ENCODE peak calls at places on chromosomes 2 and 18, in eight cellular contexts. J is K562, F is Panc1, Q is IMR-90, M is kidney, B is uterus, N is heart right ventricle, X is fibroblast of lung. P is an unnamed sample.

GRCh38 chr18:74351354-74351753 is 35.7 kb downstream of the C18orf63 start:
- DNase-seq in J (no peak), F (peak; percentile 20), Q (peak; percentile 82), M (no peak), B (no peak), N (no peak), X (peak; percentile 35), P (no peak)

GRCh38 chr2:16260041-16260440 is 319.7 kb downstream of the MYCN start:
- DNase-seq in J (no peak), F (no peak), Q (no peak), M (no peak), B (no peak), N (no peak), X (no peak), P (no peak)

GRCh38 chr2:240356700-240357640 is 78.5 kb upstream of the GPC1 start:
- DNase-seq in J (no peak), F (no peak), Q (no peak), M (no peak), B (no peak), N (no peak), X (no peak), P (no peak)

GRCh38 chr2:199983534-199983933 is 28.2 kb downstream of the MAIP1 start:
- DNase-seq in J (no peak), F (no peak), Q (no peak), M (no peak), B (no peak), N (no peak), X (no peak), P (no peak)

GRCh38 chr18:6365385-6365784 is 49.3 kb downstream of the L3MBTL4 start:
- DNase-seq in J (no peak), F (no peak), Q (no peak), M (no peak), B (no peak), N (no peak), X (no peak), P (no peak)

GRCh38 chr2:60552096-60552850 is 1.2 kb downstream of the BCL11A start:
- DNase-seq in J (no peak), F (no peak), Q (no peak), M (no peak), B (no peak), N (no peak), X (no peak), P (no peak)

GRCh38 chr2:33644215-33644614 is 45.1 kb upstream of the FAM98A start:
- DNase-seq in J (no peak), F (no peak), Q (no peak), M (no peak), B (no peak), N (no peak), X (no peak), P (no peak)

GRCh38 chr2:160389875-160390274 is 103.7 kb downstream of the RBMS1 start:
- DNase-seq in J (no peak), F (no peak), Q (peak; percentile 64), M (no peak), B (no peak), N (no peak), X (peak; percentile 85), P (no peak)

GRCh38 chr18:22428672-22429071 is 11.0 kb upstream of the CTAGE1 start:
- DNase-seq in J (no peak), F (no peak), Q (peak; percentile 82), M (no peak), B (no peak), N (no peak), X (no peak), P (no peak)

GRCh38 chr2:203533696-203534471 is 1.2 kb downstream of the RAPH1 start:
- DNase-seq in J (peak; percentile 6), F (peak; percentile 30), Q (peak; percentile 78), M (no peak), B (no peak), N (no peak), X (peak; percentile 81), P (no peak)

DNA sequence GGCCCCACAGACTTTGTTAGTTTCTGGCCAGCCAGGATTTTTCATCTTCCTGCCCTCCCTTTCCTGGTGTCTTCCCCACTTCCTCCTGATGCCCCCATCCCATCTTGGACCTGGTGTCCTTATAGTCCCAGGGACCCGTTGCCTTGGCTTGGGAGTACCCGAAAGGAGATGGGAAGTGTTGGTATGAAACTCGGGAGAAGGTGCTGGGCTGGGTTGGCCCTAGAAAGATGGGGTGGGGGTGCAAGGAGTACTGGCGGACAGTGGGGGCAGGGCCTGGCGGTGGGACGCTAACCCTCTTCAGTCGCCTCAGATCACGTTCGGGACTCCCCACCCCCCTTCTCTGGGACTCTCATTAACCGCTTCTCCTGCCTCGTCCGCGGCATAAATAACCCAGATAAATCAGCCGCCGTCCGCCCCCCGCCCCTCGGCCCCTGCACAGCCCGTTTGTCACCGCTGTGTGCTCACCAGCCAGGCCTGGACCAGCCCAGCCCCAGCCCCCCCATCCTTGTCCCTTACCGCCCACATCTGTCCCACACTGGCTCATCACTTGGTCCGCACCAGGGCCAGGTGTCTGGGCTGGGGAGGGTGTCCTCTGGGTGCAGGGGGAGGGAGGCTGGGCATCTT is 3.7 kb upstream of the ASIC4 start:
- DNase-seq in J (no peak), F (no peak), Q (no peak), M (peak; percentile 71), B (peak; percentile 20), N (no peak), X (no peak), P (no peak)
- H3K4me1 ChIP-seq in J (peaks cover 71% of the 10 kb centered on the region), F (peaks cover 22% of the 10 kb centered on the region), Q (peaks cover 8% of the 10 kb centered on the region), M (peaks cover 7% of the 10 kb centered on the region), B (no peaks in the 10 kb centered on the region), N (peaks cover 5% of the 10 kb centered on the region), X (no peaks in the 10 kb centered on the region), P (peaks cover 12% of the 10 kb centered on the region)

DNA sequence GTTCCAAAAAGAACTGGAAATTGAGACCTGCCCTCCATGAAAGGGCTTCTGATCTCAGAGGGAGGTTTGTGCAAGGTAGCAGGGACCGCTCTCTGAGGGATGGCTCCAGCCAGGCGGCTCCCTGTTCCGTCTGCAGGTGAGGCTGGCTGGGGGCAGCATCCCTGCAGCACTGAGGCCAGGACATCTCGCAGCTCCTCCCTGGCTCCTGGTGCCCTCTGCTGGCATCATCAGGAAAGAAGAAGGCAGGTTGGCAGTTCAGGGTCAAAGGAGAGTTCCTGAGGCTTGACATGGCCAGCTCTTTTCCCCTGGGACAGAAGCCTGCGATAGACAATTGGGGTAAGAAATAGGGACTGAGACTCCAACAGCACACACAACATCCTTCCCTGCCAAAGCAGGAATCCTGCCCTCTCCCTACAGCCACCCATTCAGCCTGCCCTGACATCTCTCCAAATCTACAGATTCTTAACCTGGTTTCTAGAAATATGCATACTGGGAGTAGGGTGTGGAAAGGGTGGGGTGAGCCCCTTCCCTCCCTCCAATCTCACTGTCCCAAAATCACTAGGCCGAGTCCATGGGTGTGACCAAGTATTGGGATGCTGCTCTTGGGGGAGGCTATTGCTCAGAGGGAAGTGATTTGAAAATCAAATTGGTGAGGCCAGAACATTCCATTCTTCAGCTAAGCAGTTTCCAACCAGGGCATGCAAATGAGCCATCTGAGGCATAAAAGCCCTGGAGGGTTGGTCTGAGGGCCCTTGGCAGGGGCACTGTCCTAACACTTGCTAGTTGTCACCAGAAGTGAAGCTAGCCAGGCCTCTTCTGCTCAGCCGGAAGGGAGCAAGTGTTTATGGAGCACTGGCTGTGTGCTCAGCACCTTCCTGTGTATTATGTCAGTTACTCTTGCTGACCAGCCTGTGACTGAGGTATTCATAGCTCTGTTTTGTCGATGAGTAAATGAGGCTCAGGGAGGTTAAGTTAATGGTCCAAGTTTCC is 185.4 kb downstream of the TFCP2L1 start:
- DNase-seq in J (no peak), F (no peak), Q (no peak), M (no peak), B (no peak), N (no peak), X (no peak), P (peak; percentile 42)
- TF ChIP-seq CTCF in J (no peak), F (peak; percentile 83), Q (peak; percentile 30), M (no peak), B (no peak), N (peak; percentile 31), X (peak; percentile 36), P (peak; percentile 49)

GRCh38 chr2:177251165-177251542 is 13.4 kb downstream of the NFE2L2 start:
- DNase-seq in J (no peak), F (no peak), Q (no peak), M (no peak), B (no peak), N (no peak), X (no peak), P (no peak)

GRCh38 chr2:177246000-177246399 is 18.5 kb downstream of the NFE2L2 start:
- DNase-seq in J (no peak), F (no peak), Q (no peak), M (no peak), B (no peak), N (no peak), X (no peak), P (no peak)

GRCh38 chr2:177250461-177250860 is 14.1 kb downstream of the NFE2L2 start:
- DNase-seq in J (no peak), F (no peak), Q (no peak), M (no peak), B (no peak), N (no peak), X (no peak), P (no peak)

GRCh38 chr2:177247693-177248262 is 16.7 kb downstream of the NFE2L2 start:
- DNase-seq in J (no peak), F (no peak), Q (no peak), M (no peak), B (no peak), N (no peak), X (no peak), P (no peak)

DNA sequence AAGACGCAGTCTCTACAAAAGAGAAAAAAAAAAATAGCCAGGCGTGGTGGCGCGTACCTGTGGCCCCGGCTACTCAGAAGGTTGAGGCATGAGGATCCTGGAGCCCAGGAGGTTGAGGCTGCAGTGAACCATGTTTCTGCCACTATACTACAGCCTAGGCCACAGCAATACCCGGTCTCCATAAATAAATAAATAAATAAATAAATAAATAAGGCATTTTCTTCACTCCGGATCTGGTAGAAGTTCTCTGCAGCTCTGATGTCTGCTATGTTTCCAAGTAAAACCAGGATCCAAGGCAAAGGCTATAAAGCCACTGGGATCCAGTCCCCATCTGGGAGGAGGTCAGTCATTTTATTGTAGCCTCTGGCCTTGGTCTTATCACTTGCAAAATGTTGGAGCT is 15.5 kb downstream of the NFE2L2 start:
- DNase-seq in J (no peak), F (no peak), Q (no peak), M (no peak), B (no peak), N (no peak), X (no peak), P (no peak)
- H3K4me1 ChIP-seq in J (peaks cover 66% of the 10 kb centered on the region), F (peaks cover 98% of the 10 kb centered on the region), Q (peaks cover 32% of the 10 kb centered on the region), M (peaks cover 50% of the 10 kb centered on the region), B (peaks cover 31% of the 10 kb centered on the region), N (peaks cover 27% of the 10 kb centered on the region), X (peaks cover 24% of the 10 kb centered on the region), P (peaks cover 21% of the 10 kb centered on the region)

GRCh38 chr2:137467246-137467862 is 496.9 kb upstream of the HNMT start:
- DNase-seq in J (peak; percentile 4), F (peak; percentile 32), Q (no peak), M (no peak), B (no peak), N (no peak), X (no peak), P (peak; percentile 65)
- TF ChIP-seq CTCF in J (no peak), F (peak; percentile 74), Q (no peak), M (peak; percentile 55), B (no peak), N (peak; percentile 55), X (peak; percentile 15), P (peak; percentile 73)

GRCh38 chr2:65379721-65380171 is 52.7 kb downstream of the SPRED2 start:
- DNase-seq in J (no peak), F (no peak), Q (no peak), M (no peak), B (no peak), N (no peak), X (no peak), P (no peak)
- H3K4me1 ChIP-seq in J (peaks cover 82% of the 10 kb centered on the region), F (peaks cover 80% of the 10 kb centered on the region), Q (peaks cover 31% of the 10 kb centered on the region), M (peaks cover 42% of the 10 kb centered on the region), B (peaks cover 7% of the 10 kb centered on the region), N (peaks cover 13% of the 10 kb centered on the region), X (peaks cover 32% of the 10 kb centered on the region), P (peaks cover 39% of the 10 kb centered on the region)